ENCODE peak calls at places on chromosomes 13 and 19, in eight cellular contexts. U is K562, D is A549, Y is endothelial cell of umbilical vein, S is H1, R is HCT116, B is HepG2, H is GM12878. V is an unnamed sample.
A peak's percentile ranks its signal among the peaks of the same experiment; 100 is the strongest.

GRCh38 chr19:35673121-35673804 is 6.9 kb downstream of the UPK1A start:
- DNase-seq in Y (peak; percentile 15), D (peak; percentile 85), R (peak; percentile 53), B (peak; percentile 24), H (no peak), S (peak; percentile 89), U (peak; percentile 76), V (no peak)

GRCh38 chr13:33509642-33510229 is 224.2 kb upstream of the STARD13 start:
- DNase-seq in R (no peak), Y (peak; percentile 67), B (no peak), S (no peak), U (no peak), H (no peak), D (peak; percentile 6), V (no peak)

GRCh38 chr13:40539954-40540706 is 126.3 kb downstream of the FOXO1 start:
- DNase-seq in D (peak; percentile 89), S (no peak), Y (peak; percentile 96), R (peak; percentile 48), U (no peak), H (no peak), B (peak; percentile 96), V (no peak)

GRCh38 chr19:16888629-16889371 is at the start of gene F2RL3:
- DNase-seq in S (no peak), Y (peak; percentile 73), D (no peak), H (no peak), B (no peak), U (peak; percentile 68), R (no peak), V (peak; percentile 96)

GRCh38 chr19:2477732-2478191 is 1.8 kb downstream of the GADD45B start:
- DNase-seq in U (no peak), H (no peak), D (peak; percentile 63), B (no peak), S (no peak), Y (peak; percentile 48), R (no peak), V (peak; percentile 69)

GRCh38 chr19:12913011-12913561 is 6.0 kb downstream of the SYCE2 start:
- DNase-seq in S (peak; percentile 70), B (peak; percentile 62), R (no peak), Y (peak; percentile 31), U (peak; percentile 18), D (no peak), H (no peak), V (no peak)

GRCh38 chr13:28568286-28568685 is 73.4 kb upstream of the FLT1 start:
- DNase-seq in U (peak; percentile 31), R (no peak), D (no peak), Y (peak; percentile 49), H (no peak), S (no peak), B (no peak), V (peak; percentile 61)

GRCh38 chr19:49017041-49017665 is at the start of gene LHB:
- DNase-seq in R (no peak), S (no peak), B (no peak), D (no peak), U (no peak), Y (no peak), H (no peak), V (no peak)

GRCh38 chr13:47211106-47211505 is 314.3 kb upstream of the HTR2A start:
- DNase-seq in D (no peak), H (no peak), S (no peak), R (no peak), Y (no peak), B (no peak), U (no peak), V (no peak)

GRCh38 chr19:48466571-48467325 is 2.4 kb upstream of the CYTH2 start:
- DNase-seq in D (no peak), S (no peak), B (no peak), U (no peak), Y (no peak), R (no peak), H (no peak), V (no peak)

GRCh38 chr19:49850487-49851342 is at the start of gene PTOV1:
- DNase-seq in U (peak; percentile 97), R (peak; percentile 84), B (peak; percentile 90), Y (peak; percentile 91), D (peak; percentile 96), H (peak; percentile 59), S (peak; percentile 96), V (peak; percentile 92)

DNA sequence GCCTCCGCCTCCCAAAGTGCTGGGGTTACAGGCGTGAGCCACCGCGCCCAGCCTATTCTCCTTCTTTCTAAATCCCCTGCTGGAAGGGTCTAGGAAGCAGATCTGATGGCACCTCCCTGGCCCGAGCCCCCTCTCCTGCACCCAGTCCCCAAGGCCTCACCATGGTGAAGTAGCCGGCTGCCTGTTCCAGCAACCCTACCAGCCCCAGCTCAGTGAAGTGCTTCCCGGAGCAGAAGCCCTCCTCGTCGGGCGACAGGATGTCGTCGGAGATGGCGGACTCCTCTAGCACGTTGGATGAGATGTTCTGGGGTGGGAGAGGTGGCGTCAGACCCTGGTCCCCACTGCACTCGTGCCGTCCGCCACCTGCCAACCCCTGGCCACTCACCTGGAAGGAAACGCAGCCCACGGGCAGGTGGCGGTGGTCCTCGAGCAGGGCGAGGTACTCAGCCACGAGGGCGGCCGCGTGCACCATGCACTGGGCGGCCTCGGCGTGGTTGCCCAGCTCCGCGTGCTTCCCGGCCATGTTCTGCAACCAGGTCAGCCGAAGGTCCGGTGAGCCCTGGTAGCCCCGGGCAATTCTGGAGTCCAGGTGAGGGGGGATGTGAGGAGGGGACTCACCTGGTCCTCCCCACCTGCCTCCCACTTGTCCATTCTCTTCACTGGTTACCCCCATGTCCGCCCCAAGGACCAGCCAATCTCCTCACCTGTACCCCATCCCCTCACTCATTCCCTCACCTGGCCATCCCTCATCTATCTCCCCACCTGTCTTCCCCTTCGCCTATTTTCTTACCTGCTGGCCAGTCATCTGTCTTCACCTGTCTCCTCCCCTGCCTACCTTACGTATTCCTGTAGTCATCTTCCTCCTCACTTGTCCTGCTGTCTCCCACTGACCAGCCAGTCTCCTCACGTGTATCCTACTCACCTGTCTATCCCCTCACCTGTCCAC is 11.5 kb upstream of the KANK2 start:
- DNase-seq in U (no peak), S (no peak), D (no peak), Y (no peak), R (no peak), H (no peak), B (no peak), V (no peak)
- TF ChIP-seq MAX in U (no peak), S (no peak), D (no peak), Y (no peak), R (no peak), H (no peak), B (no peak), V (no peak)

GRCh38 chr13:112711528-112712265 is 21.9 kb downstream of the ATP11A start:
- DNase-seq in B (peak; percentile 76), D (peak; percentile 80), H (no peak), U (peak; percentile 88), Y (peak; percentile 99), S (peak; percentile 74), R (peak; percentile 85), V (peak; percentile 25)
- TF ChIP-seq POLR2A in B (no peak), D (no peak), H (no peak), U (no peak), Y (peak; percentile 24), S (peak; percentile 71), R (no peak), V (no peak)

GRCh38 chr19:41376241-41376997 is at the start of gene TMEM91:
- DNase-seq in D (no peak), R (no peak), S (peak; percentile 85), U (peak; percentile 37), Y (peak; percentile 34), B (no peak), H (no peak), V (no peak)
- H3K4me3 ChIP-seq in D (peak within 1 kb of the TSS; percentile 44), R (no peak within 1 kb of the TSS), S (peak within 1 kb of the TSS; percentile 61), U (no peak within 1 kb of the TSS), Y (peak within 1 kb of the TSS; percentile 31), B (peak within 1 kb of the TSS; percentile 81), H (peak within 1 kb of the TSS; percentile 6), V (peak within 1 kb of the TSS; percentile 28)

GRCh38 chr13:44816701-44817684 is 172.3 kb downstream of the NUFIP1 start:
- DNase-seq in B (no peak), Y (peak; percentile 19), H (no peak), U (no peak), S (no peak), R (peak; percentile 63), D (peak; percentile 36), V (no peak)

GRCh38 chr13:44818428-44818827 is 170.8 kb downstream of the NUFIP1 start:
- DNase-seq in Y (no peak), D (peak; percentile 54), B (peak; percentile 24), S (no peak), U (no peak), R (peak; percentile 41), H (no peak), V (peak; percentile 42)

GRCh38 chr13:44818016-44818415 is 171.3 kb downstream of the NUFIP1 start:
- DNase-seq in B (no peak), Y (no peak), D (no peak), H (no peak), S (no peak), R (no peak), U (no peak), V (no peak)

GRCh38 chr13:44819762-44820161 is 169.5 kb downstream of the NUFIP1 start:
- DNase-seq in Y (no peak), U (no peak), B (no peak), H (no peak), R (no peak), S (no peak), D (no peak), V (no peak)

GRCh38 chr13:44819245-44819644 is 170.0 kb downstream of the NUFIP1 start:
- DNase-seq in D (peak; percentile 79), B (peak; percentile 57), H (no peak), S (no peak), Y (peak; percentile 85), R (peak; percentile 85), U (no peak), V (peak; percentile 22)
- TF ChIP-seq MAX in D (peak; percentile 70), B (no peak), H (no peak), S (no peak), Y (peak; percentile 51), R (peak; percentile 92), U (no peak), V (peak; percentile 76)